ENCODE peak calls at places on chromosome 22, in seven cellular contexts. D is upper lobe of left lung, X is Panc1, Q is HCT116, Y is GM23338, M is HepG2, T is GM12878. O is an unnamed sample.

GRCh38 chr22:25361899-25362214 is 142.4 kb downstream of the CRYBB2 start:
- ATAC-seq in Y (no peak), Q (peak; percentile 43), M (peak; percentile 14), D (no peak), T (peak; percentile 62), X (peak; percentile 17), O (no peak)

GRCh38 chr22:28027453-28028448 is 108.7 kb upstream of the PITPNB start:
- ATAC-seq in T (no peak), Y (no peak), X (no peak), Q (no peak), M (no peak), D (no peak), O (peak; percentile 56)

GRCh38 chr22:48587236-48587865 is 1240.3 kb downstream of the BRD1 start:
- ATAC-seq in X (no peak), M (no peak), Y (no peak), D (no peak), Q (no peak), T (no peak), O (no peak)

GRCh38 chr22:31347251-31348008 is 1.3 kb upstream of the PATZ1 start:
- ATAC-seq in D (peak; percentile 48), X (peak; percentile 62), T (peak; percentile 58), Y (peak; percentile 20), Q (peak; percentile 59), M (peak; percentile 52), O (peak; percentile 46)

GRCh38 chr22:35587447-35587870 is 29.7 kb downstream of the MB start:
- ATAC-seq in T (no peak), Q (no peak), Y (no peak), M (no peak), D (peak; percentile 47), X (peak; percentile 2), O (peak; percentile 29)

GRCh38 chr22:27331526-27332281 is 469.9 kb downstream of the MN1 start:
- ATAC-seq in D (peak; percentile 67), M (peak; percentile 82), X (peak; percentile 80), Y (peak; percentile 96), Q (peak; percentile 64), T (peak; percentile 46), O (peak; percentile 85)

GRCh38 chr22:28951969-28952521 is 68.7 kb downstream of the ZNRF3 start:
- ATAC-seq in D (no peak), Q (no peak), M (peak; percentile 73), X (no peak), T (no peak), Y (peak; percentile 77), O (peak; percentile 50)

GRCh38 chr22:31857247-31857646 is 87.1 kb upstream of the YWHAH start:
- ATAC-seq in X (no peak), T (no peak), M (no peak), D (no peak), Y (peak; percentile 100), Q (peak; percentile 69), O (no peak)

GRCh38 chr22:27100323-27100722 is 442.9 kb downstream of the MIAT start:
- ATAC-seq in M (no peak), X (no peak), T (no peak), D (peak; percentile 35), Y (peak; percentile 25), Q (no peak), O (no peak)

GRCh38 chr22:19886605-19887250 is 32.1 kb upstream of the GNB1L start:
- ATAC-seq in D (peak; percentile 52), X (no peak), Q (no peak), Y (no peak), T (no peak), M (no peak), O (peak; percentile 56)

GRCh38 chr22:19884954-19885751 is 30.5 kb upstream of the GNB1L start:
- ATAC-seq in X (no peak), Q (no peak), Y (no peak), D (no peak), M (no peak), T (no peak), O (no peak)

GRCh38 chr22:19884161-19884953 is 29.7 kb upstream of the GNB1L start:
- ATAC-seq in M (no peak), X (no peak), Q (no peak), T (no peak), D (no peak), Y (no peak), O (no peak)

GRCh38 chr22:19887251-19887985 is 32.7 kb upstream of the GNB1L start:
- ATAC-seq in Y (no peak), M (no peak), T (no peak), D (peak; percentile 1), Q (no peak), X (no peak), O (no peak)

DNA sequence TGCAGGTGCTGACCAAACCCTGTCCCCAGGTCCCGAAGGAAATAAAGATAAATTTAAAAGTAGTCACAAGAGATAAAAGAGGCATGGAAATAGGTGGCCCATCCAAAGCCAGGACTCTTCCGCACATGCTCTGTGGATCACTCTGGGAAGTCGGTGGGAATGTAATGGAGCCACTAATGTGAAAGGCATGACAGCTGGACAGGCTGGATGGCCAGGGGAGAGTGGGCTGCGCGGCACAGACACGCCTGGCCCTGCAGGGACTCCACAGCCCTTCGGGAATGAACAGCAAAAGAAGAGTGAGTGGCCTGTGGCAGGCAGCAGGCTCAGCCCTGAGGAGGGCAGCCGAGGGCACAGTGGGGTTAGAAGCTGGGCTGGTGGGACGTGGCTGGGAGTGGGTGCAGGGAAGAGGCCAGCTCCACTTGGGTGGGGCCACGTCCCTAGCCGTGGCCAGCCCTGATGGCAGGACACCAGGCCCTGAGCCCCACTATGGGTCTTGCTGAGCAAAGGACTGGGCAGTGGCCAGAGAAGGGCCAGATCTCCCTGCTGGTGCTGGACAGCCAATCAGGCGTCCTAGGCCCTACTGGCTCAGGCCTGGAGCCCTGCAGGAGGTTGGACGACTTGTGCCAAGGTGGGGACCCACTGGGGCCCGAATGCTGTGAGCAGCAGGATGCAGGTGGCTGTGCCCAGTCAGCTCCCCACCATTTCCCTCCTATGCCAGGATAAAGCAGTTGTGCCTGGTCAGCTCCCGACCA is 31.3 kb upstream of the GNB1L start:
- ATAC-seq in Q (no peak), M (no peak), X (no peak), Y (no peak), T (no peak), D (no peak), O (no peak)
- H3K4me1 ChIP-seq in Q (peaks cover 20% of the 10 kb centered on the region), M (peaks cover 23% of the 10 kb centered on the region), X (peaks cover 28% of the 10 kb centered on the region), Y (peaks cover 13% of the 10 kb centered on the region), T (peaks cover 3% of the 10 kb centered on the region), D (peaks cover 27% of the 10 kb centered on the region), O (peaks cover 17% of the 10 kb centered on the region)

DNA sequence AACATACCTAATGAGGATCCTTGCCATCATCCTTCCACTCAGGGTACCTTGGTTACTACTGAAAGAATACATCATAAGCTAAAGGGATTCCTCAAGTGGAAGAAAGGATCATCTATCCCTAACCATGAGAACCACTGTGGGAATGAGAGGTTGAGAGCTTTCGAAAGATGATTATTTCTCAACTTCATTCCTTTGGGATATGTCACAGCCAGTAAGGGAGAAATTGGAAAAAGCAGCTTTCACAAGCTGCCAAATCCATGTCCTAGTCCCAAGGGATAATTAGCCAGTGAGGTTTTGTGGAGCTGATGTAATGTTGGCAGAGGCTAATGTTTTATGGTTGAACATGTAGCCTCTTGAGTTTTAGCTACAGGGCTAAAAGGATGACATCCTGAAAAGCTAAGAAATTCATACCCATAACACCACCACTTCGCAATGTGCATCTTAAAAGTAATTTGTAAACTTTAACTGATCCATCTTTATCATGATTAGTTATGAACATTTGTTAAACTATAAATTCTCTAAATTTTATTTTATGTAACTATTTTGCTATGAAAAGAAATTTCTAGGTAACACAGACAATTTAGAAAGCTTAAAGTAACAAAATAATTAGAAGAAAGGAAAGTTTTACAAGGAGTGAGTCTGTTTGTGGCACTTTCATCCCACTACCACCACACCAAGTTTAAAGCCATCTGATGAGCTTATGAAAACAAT is 123.9 kb downstream of the MRTFA start:
- ATAC-seq in X (peak; percentile 40), D (no peak), T (no peak), Y (no peak), Q (no peak), M (no peak), O (peak; percentile 93)
- TF ChIP-seq POLR2AphosphoS5 in X (no peak), D (peak; percentile 62), T (no peak), Y (no peak), Q (no peak), M (no peak), O (peak; percentile 93)

GRCh38 chr22:45194686-45195085 is 31.0 kb downstream of the NUP50 start:
- ATAC-seq in Y (no peak), Q (no peak), X (no peak), D (no peak), M (no peak), T (no peak), O (no peak)

GRCh38 chr22:45190473-45190872 is 26.7 kb downstream of the NUP50 start:
- ATAC-seq in Q (no peak), Y (no peak), D (no peak), T (no peak), X (no peak), M (peak; percentile 41), O (no peak)

GRCh38 chr22:45195616-45196015 is 31.9 kb downstream of the NUP50 start:
- ATAC-seq in Q (no peak), D (no peak), M (no peak), T (no peak), Y (no peak), X (no peak), O (no peak)

GRCh38 chr22:45196308-45196707 is 32.6 kb downstream of the NUP50 start:
- ATAC-seq in T (no peak), M (no peak), Q (no peak), D (no peak), X (no peak), Y (no peak), O (no peak)

GRCh38 chr22:45192701-45193187 is 29.0 kb downstream of the NUP50 start:
- ATAC-seq in Y (peak; percentile 86), D (no peak), Q (peak; percentile 41), T (no peak), X (no peak), M (peak; percentile 75), O (no peak)
- TF ChIP-seq CTCF in Y (peak; percentile 35), D (no peak), Q (no peak), T (peak; percentile 9), X (no peak), M (peak; percentile 48), O (no peak)

GRCh38 chr22:39955675-39956074 is 4.5 kb upstream of the TMA7B start:
- ATAC-seq in Q (no peak), Y (no peak), D (no peak), T (no peak), M (no peak), X (no peak), O (no peak)

GRCh38 chr22:39952347-39952746 is 7.8 kb upstream of the TMA7B start:
- ATAC-seq in D (no peak), X (no peak), Q (no peak), M (no peak), T (no peak), Y (no peak), O (no peak)

GRCh38 chr22:39956932-39957664 is 3.1 kb upstream of the TMA7B start:
- ATAC-seq in X (no peak), D (no peak), Y (no peak), Q (no peak), T (peak; percentile 77), M (no peak), O (no peak)

GRCh38 chr22:39953101-39953500 is 7.1 kb upstream of the TMA7B start:
- ATAC-seq in Y (no peak), Q (no peak), D (no peak), M (no peak), T (no peak), X (no peak), O (no peak)

GRCh38 chr22:39954584-39955055 is 5.6 kb upstream of the TMA7B start:
- ATAC-seq in D (no peak), Q (no peak), Y (no peak), X (no peak), M (no peak), T (no peak), O (no peak)
- H3K4me1 ChIP-seq in D (no peaks in the 10 kb centered on the region), Q (peaks cover 15% of the 10 kb centered on the region), Y (peaks cover 4% of the 10 kb centered on the region), X (no peaks in the 10 kb centered on the region), M (peaks cover 11% of the 10 kb centered on the region), T (peaks cover 55% of the 10 kb centered on the region), O (no peaks in the 10 kb centered on the region)

GRCh38 chr22:42621505-42622002 is 6.9 kb upstream of the POLDIP3 start:
- ATAC-seq in Y (peak; percentile 92), X (peak; percentile 82), D (peak; percentile 85), M (peak; percentile 85), Q (peak; percentile 94), T (peak; percentile 93), O (peak; percentile 84)
- TF ChIP-seq POLR2AphosphoS5 in Y (no peak), X (no peak), D (no peak), M (no peak), Q (no peak), T (no peak), O (peak; percentile 25)

O was measured in gastroesophageal sphincter.